ENCODE peak calls at places on chromosome 20, in six cellular contexts. E is HepG2, L is GM12891, Y is H1, X is K562, U is SK-N-SH. I is an unnamed sample.

GRCh38 chr20:40511478-40511877 is 177.6 kb downstream of the MAFB start:
- DNase-seq in E (no peak), L (no peak), Y (no peak), X (no peak), U (no peak), I (no peak)

GRCh38 chr20:18916886-18917785 is 103.6 kb downstream of the SCP2D1 start:
- DNase-seq in E (no peak), L (no peak), Y (no peak), X (no peak), U (no peak), I (no peak)

GRCh38 chr20:63517376-63518309 is 2.9 kb upstream of the PPDPF start:
- DNase-seq in E (no peak), L (no peak), Y (no peak), X (no peak), U (no peak), I (no peak)

GRCh38 chr20:63160641-63161175 is 55.2 kb downstream of the YTHDF1 start:
- DNase-seq in E (no peak), L (no peak), Y (no peak), X (no peak), U (no peak), I (no peak)

GRCh38 chr20:17571153-17571527 is 1.3 kb downstream of the DSTN start:
- DNase-seq in E (no peak), L (peak), Y (no peak), X (no peak), U (no peak), I (no peak)

GRCh38 chr20:31606928-31607639 is 2.0 kb downstream of the ID1 start:
- DNase-seq in E (peak), L (no peak), Y (no peak), X (peak), U (peak), I (no peak)

GRCh38 chr20:32559753-32560380 is 25.3 kb downstream of the NOL4L start:
- DNase-seq in E (no peak), L (no peak), Y (no peak), X (no peak), U (peak), I (no peak)

GRCh38 chr20:34473262-34473883 is 42.8 kb upstream of the DYNLRB1 start:
- DNase-seq in E (peak), L (peak), Y (peak), X (peak), U (peak), I (no peak)

GRCh38 chr20:32348207-32348606 is 9.9 kb upstream of the ASXL1 start:
- DNase-seq in E (no peak), L (no peak), Y (no peak), X (no peak), U (no peak), I (no peak)

GRCh38 chr20:1946762-1947534 is 46.9 kb downstream of the PDYN start:
- DNase-seq in E (peak), L (no peak), Y (peak), X (no peak), U (no peak), I (no peak)

GRCh38 chr20:17854307-17854903 is 114.2 kb downstream of the SNX5 start:
- DNase-seq in E (peak), L (no peak), Y (no peak), X (no peak), U (peak), I (no peak)

GRCh38 chr20:17654649-17655285 is 27.3 kb downstream of the RRBP1 start:
- DNase-seq in E (peak), L (no peak), Y (no peak), X (peak), U (peak), I (no peak)

GRCh38 chr20:48750941-48751620 is 76.7 kb downstream of the PREX1 start:
- DNase-seq in E (no peak), L (no peak), Y (peak), X (no peak), U (peak), I (no peak)

GRCh38 chr20:57840066-57840465 is 130.3 kb upstream of the PMEPA1 start:
- DNase-seq in E (no peak), L (no peak), Y (no peak), X (no peak), U (no peak), I (no peak)

GRCh38 chr20:57260959-57261357 is 5.5 kb downstream of the BMP7 start:
- DNase-seq in E (no peak), L (no peak), Y (no peak), X (no peak), U (no peak), I (no peak)

DNA sequence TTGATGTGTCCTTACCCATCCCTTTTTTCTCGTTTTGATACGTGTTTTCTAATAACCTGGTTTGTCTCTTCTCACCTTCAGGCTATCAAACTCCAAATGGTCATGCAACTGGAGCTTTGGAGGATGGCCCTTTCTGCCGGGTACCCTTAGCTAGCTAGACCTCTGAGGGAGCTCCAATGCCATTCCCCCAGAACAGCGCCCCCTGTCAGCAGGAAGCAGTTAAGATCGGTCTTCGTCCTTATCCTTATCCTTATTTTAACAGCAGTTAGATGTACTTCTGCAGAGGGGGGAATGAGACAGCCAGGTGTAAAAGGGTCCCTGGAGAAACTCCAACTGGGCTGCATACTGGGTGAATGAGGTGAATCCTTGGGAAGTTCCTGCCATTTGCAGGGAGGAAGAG is 37.2 kb downstream of the SEL1L2 start:
- DNase-seq in E (peak), L (no peak), Y (no peak), X (no peak), U (no peak), I (no peak)
- TF ChIP-seq TAF1 in E (no peak), L (no peak), Y (no peak), X (no peak), U (no peak), I (no peak)

GRCh38 chr20:11544029-11544678 is 373.5 kb upstream of the BTBD3 start:
- DNase-seq in E (peak), L (peak), Y (no peak), X (no peak), U (peak), I (no peak)
- TF ChIP-seq TAF1 in E (no peak), L (no peak), Y (no peak), X (no peak), U (no peak), I (no peak)

GRCh38 chr20:50346372-50347347 is 156.0 kb downstream of the CEBPB start:
- DNase-seq in E (no peak), L (no peak), Y (no peak), X (no peak), U (peak), I (no peak)

GRCh38 chr20:50347568-50347981 is 156.9 kb downstream of the CEBPB start:
- DNase-seq in E (no peak), L (no peak), Y (no peak), X (no peak), U (no peak), I (no peak)

GRCh38 chr20:50350510-50351249 is 159.5 kb upstream of the PTPN1 start:
- DNase-seq in E (no peak), L (no peak), Y (no peak), X (peak), U (no peak), I (no peak)

GRCh38 chr20:50345712-50346371 is 155.2 kb downstream of the CEBPB start:
- DNase-seq in E (no peak), L (no peak), Y (no peak), X (no peak), U (no peak), I (no peak)

GRCh38 chr20:50348118-50348517 is 157.5 kb downstream of the CEBPB start:
- DNase-seq in E (no peak), L (no peak), Y (no peak), X (no peak), U (no peak), I (no peak)
- TF ChIP-seq TAF1 in E (no peak), L (no peak), Y (no peak), X (no peak), U (no peak), I (no peak)

GRCh38 chr20:35552914-35553313 is 11.0 kb downstream of the ERGIC3 start:
- DNase-seq in E (no peak), L (no peak), Y (no peak), X (no peak), U (no peak), I (no peak)
- TF ChIP-seq TAF1 in E (no peak), L (no peak), Y (no peak), X (no peak), U (no peak), I (no peak)

GRCh38 chr20:53539516-53539915 is 54.1 kb downstream of the ZNF217 start:
- DNase-seq in E (no peak), L (no peak), Y (no peak), X (no peak), U (no peak), I (no peak)
- TF ChIP-seq TAF1 in E (no peak), L (no peak), Y (no peak), X (no peak), U (no peak), I (no peak)

DNA sequence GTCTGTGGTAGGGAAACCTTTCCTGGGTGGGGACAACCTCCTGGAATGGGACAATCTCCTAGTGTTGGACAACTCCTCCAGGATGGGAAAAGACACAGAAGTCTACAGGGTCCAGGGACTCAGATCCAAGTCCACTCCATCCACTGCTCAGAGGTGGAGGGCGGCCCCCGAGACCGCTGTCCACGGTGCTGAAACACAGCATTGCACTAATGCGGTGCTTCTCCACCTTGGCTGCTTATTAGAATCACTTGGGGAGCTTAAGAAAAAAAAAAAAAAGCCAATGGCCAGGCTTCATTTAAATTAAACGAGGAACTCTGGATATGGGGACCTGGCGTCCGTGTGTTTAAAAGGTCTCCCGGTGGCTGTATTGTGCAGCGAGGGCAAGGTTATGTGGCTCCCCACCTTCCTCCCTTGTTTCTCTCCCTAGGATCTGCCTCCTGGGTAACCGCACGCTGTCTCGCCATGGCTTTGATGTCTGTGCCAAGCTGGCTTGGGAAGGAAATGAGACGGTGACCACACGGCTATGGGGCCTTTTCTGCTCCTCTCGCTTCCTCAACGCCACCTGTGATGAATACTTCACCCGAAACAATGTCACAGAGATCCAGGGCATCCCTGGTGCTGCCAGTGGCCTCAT is 12.0 kb downstream of the SLC12A5 start:
- DNase-seq in E (peak), L (no peak), Y (no peak), X (peak), U (no peak), I (no peak)
- TF ChIP-seq TAF1 in E (peak), L (no peak), Y (no peak), X (no peak), U (no peak), I (no peak)

GRCh38 chr20:41989935-41990635 is 371.9 kb upstream of the CHD6 start:
- DNase-seq in E (no peak), L (no peak), Y (no peak), X (no peak), U (peak), I (no peak)
- TF ChIP-seq TAF1 in E (no peak), L (no peak), Y (no peak), X (no peak), U (no peak), I (no peak)

GRCh38 chr20:38873050-38873581 is 53.1 kb upstream of the FAM83D start:
- DNase-seq in E (no peak), L (peak), Y (no peak), X (no peak), U (no peak), I (peak)
- TF ChIP-seq TAF1 in E (no peak), L (peak), Y (no peak), X (no peak), U (no peak), I (peak)